ENCODE peak calls at places on chromosomes 6 and 20, in five cellular contexts. N, J, Y, C and B are unnamed samples.

GRCh38 chr6:165886169-165886568 is 223.1 kb upstream of the PDE10A start:
- DNase-seq in N (no peak), J (no peak), Y (no peak), C (no peak), B (no peak)

GRCh38 chr20:21315138-21315537 is 12.0 kb downstream of the XRN2 start:
- DNase-seq in N (no peak), J (peak; percentile 90), Y (no peak), C (no peak), B (no peak)

GRCh38 chr6:168937061-168937460 is 316.6 kb downstream of the THBS2 start:
- DNase-seq in N (no peak), J (peak; percentile 12), Y (no peak), C (no peak), B (no peak)

GRCh38 chr6:14521141-14521540 is 403.6 kb downstream of the CD83 start:
- DNase-seq in N (no peak), J (peak; percentile 54), Y (no peak), C (no peak), B (no peak)

GRCh38 chr6:117906905-117907599 is at the start of gene SLC35F1:
- DNase-seq in N (no peak), J (no peak), Y (peak; percentile 40), C (peak; percentile 87), B (no peak)

GRCh38 chr6:73879894-73880293 is 183.9 kb downstream of the CD109 start:
- DNase-seq in N (no peak), J (no peak), Y (no peak), C (no peak), B (no peak)

GRCh38 chr6:124400600-124400999 is 561.6 kb upstream of the RNF217 start:
- DNase-seq in N (no peak), J (no peak), Y (no peak), C (no peak), B (no peak)

GRCh38 chr20:48636301-48636700 is 191.5 kb downstream of the PREX1 start:
- DNase-seq in N (no peak), J (no peak), Y (no peak), C (no peak), B (no peak)

GRCh38 chr6:170173416-170173990 is 117.4 kb downstream of the DLL1 start:
- DNase-seq in N (peak; percentile 43), J (no peak), Y (peak; percentile 33), C (peak; percentile 47), B (no peak)

GRCh38 chr6:111750753-111751684 is 122.2 kb downstream of the FYN start:
- DNase-seq in N (no peak), J (peak; percentile 42), Y (no peak), C (no peak), B (no peak)

GRCh38 chr6:157962601-157963084 is 19.0 kb upstream of the SYNJ2 start:
- DNase-seq in N (no peak), J (peak; percentile 34), Y (no peak), C (no peak), B (no peak)

GRCh38 chr6:1640476-1640875 is 30.8 kb downstream of the FOXC1 start:
- DNase-seq in N (peak; percentile 57), J (no peak), Y (no peak), C (no peak), B (no peak)

GRCh38 chr20:25292176-25292891 is 44.4 kb downstream of the PYGB start:
- DNase-seq in N (no peak), J (no peak), Y (no peak), C (no peak), B (no peak)

GRCh38 chr6:39791311-39791710 is 865 bp upstream of the DAAM2 start:
- DNase-seq in N (no peak), J (peak; percentile 31), Y (no peak), C (no peak), B (no peak)

GRCh38 chr6:52689857-52690256 is 18.9 kb downstream of the TMEM14A start:
- DNase-seq in N (no peak), J (no peak), Y (no peak), C (no peak), B (no peak)

GRCh38 chr6:111734068-111734825 is 128.6 kb upstream of the TRAF3IP2 start:
- DNase-seq in N (no peak), J (no peak), Y (no peak), C (no peak), B (no peak)

GRCh38 chr20:36317675-36318074 is 11.5 kb downstream of the DLGAP4 start:
- DNase-seq in N (no peak), J (no peak), Y (no peak), C (peak; percentile 15), B (no peak)

GRCh38 chr6:115393821-115394220 is 666.9 kb downstream of the FRK start:
- DNase-seq in N (no peak), J (no peak), Y (peak; percentile 10), C (no peak), B (no peak)

GRCh38 chr6:161458199-161458598 is 184.3 kb upstream of the AGPAT4 start:
- DNase-seq in N (no peak), J (no peak), Y (no peak), C (no peak), B (no peak)

GRCh38 chr6:57256541-57256940 is 34.4 kb upstream of the RAB23 start:
- DNase-seq in N (no peak), J (no peak), Y (no peak), C (no peak), B (no peak)

GRCh38 chr6:131828946-131829345 is 21.1 kb downstream of the ENPP1 start:
- DNase-seq in N (no peak), J (no peak), Y (no peak), C (no peak), B (no peak)

GRCh38 chr6:142476446-142476845 is 174.6 kb downstream of the ADGRG6 start:
- DNase-seq in N (no peak), J (no peak), Y (no peak), C (no peak), B (no peak)

GRCh38 chr20:59772931-59773913 is 160.2 kb downstream of the SYCP2 start:
- DNase-seq in N (peak; percentile 60), J (no peak), Y (no peak), C (no peak), B (no peak)

GRCh38 chr6:131023834-131024504 is 39.1 kb downstream of the EPB41L2 start:
- DNase-seq in N (no peak), J (peak; percentile 82), Y (no peak), C (no peak), B (no peak)

GRCh38 chr6:16633961-16634360 is 127.3 kb downstream of the ATXN1 start:
- DNase-seq in N (no peak), J (no peak), Y (no peak), C (no peak), B (no peak)

GRCh38 chr6:7996538-7997225 is 67.5 kb downstream of the BLOC1S5 start:
- DNase-seq in N (no peak), J (peak; percentile 74), Y (no peak), C (no peak), B (no peak)

GRCh38 chr6:3888153-3888957 is 39.2 kb downstream of the FAM50B start:
- DNase-seq in N (peak; percentile 74), J (peak; percentile 54), Y (no peak), C (no peak), B (no peak)

GRCh38 chr6:111088668-111089003 is 1.3 kb downstream of the SLC16A10 start:
- DNase-seq in N (no peak), J (no peak), Y (no peak), C (no peak), B (no peak)

GRCh38 chr20:10927936-10928860 is 254.4 kb upstream of the JAG1 start:
- DNase-seq in N (no peak), J (no peak), Y (no peak), C (no peak), B (no peak)

GRCh38 chr20:50646483-50646996 is 44.8 kb downstream of the RIPOR3 start:
- DNase-seq in N (no peak), J (peak; percentile 92), Y (no peak), C (no peak), B (no peak)
- TF ChIP-seq CTCF in N (no peak), J (peak; percentile 49), Y (no peak), C (no peak), B (no peak)

GRCh38 chr6:27295301-27296079 is 16.6 kb downstream of the POM121L2 start:
- DNase-seq in N (no peak), J (peak; percentile 88), Y (no peak), C (no peak), B (no peak)
- TF ChIP-seq CTCF in N (no peak), J (no peak), Y (no peak), C (no peak), B (no peak)

DNA sequence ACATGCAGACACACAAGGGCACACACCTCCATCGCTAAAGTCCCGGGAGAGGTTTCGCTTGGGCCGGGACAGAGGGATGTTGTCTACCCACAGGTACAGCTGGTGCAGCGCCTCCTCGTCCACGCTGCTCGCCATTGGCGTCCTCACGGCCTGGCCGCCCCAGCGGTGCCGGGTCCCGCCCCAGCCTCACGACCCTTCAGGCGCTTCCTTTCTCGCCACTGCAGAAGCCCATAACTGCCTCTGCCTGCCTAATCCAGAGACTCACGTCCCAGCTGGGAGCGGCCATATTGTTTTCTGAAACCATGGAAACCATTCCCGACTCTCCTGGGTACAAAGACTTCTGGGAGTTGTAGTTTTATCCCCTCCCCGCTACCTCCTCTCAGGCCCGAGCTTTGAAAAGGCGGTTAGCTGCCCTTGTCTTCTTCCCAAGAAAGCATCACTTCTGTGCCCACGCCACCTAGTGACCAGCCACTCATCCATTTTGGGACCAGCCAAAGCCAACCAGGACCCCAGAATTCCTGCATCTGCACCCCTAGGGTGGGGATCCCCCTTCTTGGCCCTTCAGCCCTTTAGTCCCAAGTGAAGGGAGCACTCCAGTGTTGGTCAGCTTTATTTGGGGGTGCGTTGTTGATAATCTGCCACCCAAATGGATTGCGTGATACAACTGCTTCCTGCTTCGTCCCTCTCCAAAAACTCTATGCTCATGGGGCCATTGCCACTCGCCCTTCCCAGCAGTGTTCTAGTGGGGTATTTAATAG is at the start of gene SPEF1:
- DNase-seq in N (peak; percentile 91), J (peak; percentile 93), Y (peak; percentile 73), C (no peak), B (no peak)
- TF ChIP-seq CTCF in N (peak; percentile 58), J (peak; percentile 55), Y (peak; percentile 36), C (no peak), B (no peak)

GRCh38 chr6:71533939-71534379 is 245.3 kb downstream of the OGFRL1 start:
- DNase-seq in N (no peak), J (peak; percentile 54), Y (no peak), C (no peak), B (no peak)
- TF ChIP-seq CTCF in N (peak; percentile 65), J (peak; percentile 60), Y (no peak), C (peak; percentile 31), B (no peak)